ENCODE peak calls at places on chromosomes 5 and 9, in six cellular contexts. L is uterus, Q is HepG2, F is sigmoid colon, C is Peyer's patch, Z is endothelial cell of umbilical vein. E is an unnamed sample. For H3K27me3, the result is how much of the 10 kb centered on the place peaks cover.

GRCh38 chr5:66906021-66906420 is 290.6 kb downstream of the CD180 start:
- DNase-seq in L (no peak), Q (no peak), F (no peak), C (no peak), Z (no peak), E (no peak)

GRCh38 chr9:88950341-88951141 is 40.7 kb upstream of the S1PR3 start:
- DNase-seq in L (no peak), Q (peak), F (no peak), C (no peak), Z (peak), E (no peak)

GRCh38 chr9:5866276-5866675 is 24.4 kb upstream of the MLANA start:
- DNase-seq in L (no peak), Q (no peak), F (no peak), C (no peak), Z (no peak), E (no peak)

GRCh38 chr5:96975656-96976055 is 39.8 kb downstream of the LNPEP start:
- DNase-seq in L (no peak), Q (no peak), F (no peak), C (no peak), Z (no peak), E (no peak)

GRCh38 chr5:62043289-62044274 is 262.4 kb upstream of the KIF2A start:
- DNase-seq in L (no peak), Q (no peak), F (no peak), C (no peak), Z (no peak), E (no peak)

GRCh38 chr9:114314256-114314867 is 8.5 kb upstream of the ORM1 start:
- DNase-seq in L (peak), Q (no peak), F (no peak), C (peak), Z (no peak), E (no peak)

GRCh38 chr9:4422495-4422894 is 67.8 kb upstream of the SLC1A1 start:
- DNase-seq in L (no peak), Q (no peak), F (no peak), C (peak), Z (no peak), E (no peak)

GRCh38 chr5:171549259-171549658 is 129.8 kb downstream of the FGF18 start:
- DNase-seq in L (no peak), Q (no peak), F (no peak), C (no peak), Z (no peak), E (no peak)

GRCh38 chr9:135898634-135899407 is 8.5 kb downstream of the CAMSAP1 start:
- DNase-seq in L (no peak), Q (no peak), F (no peak), C (peak), Z (no peak), E (no peak)

GRCh38 chr5:66596791-66597757 is 881 bp downstream of the MAST4 start:
- DNase-seq in L (peak), Q (no peak), F (no peak), C (peak), Z (peak), E (peak)

GRCh38 chr5:167770461-167770860 is 521.0 kb upstream of the WWC1 start:
- DNase-seq in L (no peak), Q (no peak), F (no peak), C (no peak), Z (no peak), E (no peak)

GRCh38 chr9:87909310-87910041 is 8.3 kb upstream of the SPATA31C1 start:
- DNase-seq in L (no peak), Q (peak), F (no peak), C (peak), Z (no peak), E (no peak)

GRCh38 chr9:91207889-91208651 is 153.6 kb downstream of the AUH start:
- DNase-seq in L (no peak), Q (peak), F (no peak), C (no peak), Z (peak), E (no peak)

GRCh38 chr5:102341918-102342317 is 45.8 kb upstream of the SLCO4C1 start:
- DNase-seq in L (no peak), Q (no peak), F (no peak), C (no peak), Z (no peak), E (no peak)

GRCh38 chr9:1490341-1491115 is 440.4 kb downstream of the DMRT2 start:
- DNase-seq in L (no peak), Q (no peak), F (no peak), C (no peak), Z (no peak), E (no peak)

GRCh38 chr9:124861342-124862229 is at the start of the genes ARPC5L and RPL35:
- DNase-seq in L (peak), Q (peak), F (peak), C (peak), Z (peak), E (peak)
- TF ChIP-seq POLR2A in L (peak), Q (peak), F (peak), C (peak), Z (peak), E (peak)

GRCh38 chr5:140639093-140639821 is at the start of gene TMCO6:
- DNase-seq in L (peak), Q (peak), F (peak), C (peak), Z (peak), E (peak)
- TF ChIP-seq CTCF in L (peak), Q (peak), F (peak), C (peak), Z (peak), E (peak)

GRCh38 chr9:68711281-68711680 is 6.2 kb downstream of the PIP5K1B start:
- DNase-seq in L (no peak), Q (no peak), F (no peak), C (no peak), Z (no peak), E (no peak)
- H3K27me3 ChIP-seq in L (under half), Q (under half), F (under half), C (under half), Z (under half), E (under half)

DNA sequence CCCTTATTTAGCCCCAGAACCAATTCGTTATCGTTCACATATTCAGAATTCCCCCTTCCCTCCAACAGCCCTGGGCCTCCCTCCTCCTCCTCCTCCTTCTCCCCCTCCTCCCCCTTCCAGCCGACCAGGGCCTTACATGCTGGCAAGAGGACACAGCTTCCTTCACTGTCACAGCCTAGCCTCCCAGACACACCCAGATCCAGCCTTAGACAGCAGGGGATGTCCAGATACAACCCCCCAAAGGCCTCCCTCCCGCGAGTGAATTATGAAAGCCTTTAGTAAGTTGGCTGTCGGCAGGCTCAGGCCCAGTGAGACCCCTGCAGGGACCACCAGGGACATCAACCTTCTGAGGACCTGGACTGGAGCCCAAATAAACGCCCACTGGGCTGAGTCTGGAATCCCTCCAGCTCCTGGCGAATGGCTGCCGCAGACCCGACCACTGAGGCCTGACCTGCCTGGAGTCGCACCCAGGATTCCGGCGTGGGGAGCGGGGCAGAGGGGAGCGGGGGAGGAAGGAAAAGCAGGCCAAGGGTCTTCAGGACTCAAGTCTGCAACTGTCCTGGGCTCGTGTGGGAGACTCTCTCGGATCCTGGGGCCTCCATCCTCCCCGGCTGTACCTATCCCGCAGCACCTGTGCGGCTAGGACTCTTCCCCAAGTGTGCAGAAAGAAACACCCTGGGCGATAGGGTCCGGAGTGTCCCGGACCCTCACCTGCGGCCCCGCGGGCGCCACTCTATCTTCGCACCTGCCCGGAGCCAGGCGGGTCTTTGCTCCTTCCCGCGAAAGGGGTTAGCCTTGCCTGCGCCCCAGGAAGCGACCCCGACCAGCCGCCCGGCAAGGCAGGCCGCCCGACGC is 735 bp downstream of the SEPTIN8 start:
- DNase-seq in L (no peak), Q (peak), F (peak), C (peak), Z (peak), E (peak)
- TF ChIP-seq POLR2A in L (no peak), Q (no peak), F (no peak), C (peak), Z (peak), E (no peak)

GRCh38 chr9:123960366-123960765 is 30.4 kb upstream of the DENND1A start:
- DNase-seq in L (no peak), Q (no peak), F (no peak), C (no peak), Z (no peak), E (no peak)
- TF ChIP-seq CTCF in L (no peak), Q (no peak), F (no peak), C (no peak), Z (no peak), E (no peak)

GRCh38 chr5:178997191-178997590 is 2.1 kb upstream of the GRM6 start:
- DNase-seq in L (no peak), Q (no peak), F (no peak), C (no peak), Z (no peak), E (no peak)
- H3K27me3 ChIP-seq in L (under half), Q (under half), F (under half), C (under half), Z (under half), E (under half)

GRCh38 chr9:129777769-129778130 is 24.9 kb upstream of the PTGES start:
- DNase-seq in L (no peak), Q (no peak), F (no peak), C (no peak), Z (no peak), E (no peak)

GRCh38 chr9:129776566-129776937 is 23.7 kb upstream of the PTGES start:
- DNase-seq in L (peak), Q (no peak), F (no peak), C (no peak), Z (no peak), E (no peak)

GRCh38 chr9:129778469-129778868 is 24.5 kb upstream of the TOR1B start:
- DNase-seq in L (no peak), Q (no peak), F (no peak), C (no peak), Z (no peak), E (no peak)

GRCh38 chr9:129775443-129775842 is 22.6 kb upstream of the PTGES start:
- DNase-seq in L (no peak), Q (no peak), F (no peak), C (no peak), Z (no peak), E (no peak)

DNA sequence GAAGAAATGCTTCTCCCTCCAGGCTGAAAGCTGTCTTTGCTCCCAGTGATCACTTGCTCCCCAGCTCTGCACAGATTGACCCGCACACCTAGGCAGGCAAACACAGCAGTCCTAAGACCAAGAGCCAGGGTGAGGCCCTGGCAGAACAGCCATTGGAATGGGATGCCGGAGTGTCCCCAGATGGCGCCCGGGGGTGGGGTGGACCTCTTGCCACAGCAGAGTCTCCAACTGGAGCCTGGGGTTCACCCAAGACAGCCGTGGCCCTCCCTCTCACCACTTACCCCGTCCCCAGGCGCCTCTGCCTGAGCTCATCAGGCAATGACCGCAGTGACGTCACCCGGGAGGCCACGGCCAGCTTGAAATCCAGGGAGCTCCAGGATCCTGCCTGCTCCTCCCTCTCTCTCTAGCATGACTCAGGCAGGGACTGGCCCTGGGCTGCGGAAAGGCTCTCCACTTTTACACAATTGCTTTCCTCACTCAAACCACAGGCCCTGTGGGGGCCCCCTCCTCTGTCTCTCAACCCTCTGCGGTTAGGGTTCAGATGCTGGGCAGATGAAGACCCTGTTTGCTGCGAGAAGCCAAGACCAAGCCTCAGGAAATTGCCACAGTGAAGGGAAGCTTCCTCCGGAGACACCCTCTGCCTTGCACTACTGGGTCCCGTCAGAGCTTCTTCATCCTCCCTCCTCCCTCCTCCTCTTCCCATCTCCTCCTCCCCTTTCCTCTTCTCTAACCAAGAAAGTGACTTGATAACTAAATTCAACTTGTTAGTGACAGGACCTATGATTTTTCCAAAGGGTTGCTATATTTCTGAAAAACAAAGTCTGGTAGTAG is 24.3 kb upstream of the PTGES start:
- DNase-seq in L (peak), Q (peak), F (peak), C (peak), Z (peak), E (peak)
- TF ChIP-seq POLR2A in L (no peak), Q (no peak), F (no peak), C (no peak), Z (no peak), E (no peak)

GRCh38 chr9:32395483-32396216 is 11.2 kb downstream of the ACO1 start:
- DNase-seq in L (peak), Q (no peak), F (peak), C (no peak), Z (peak), E (no peak)
- TF ChIP-seq CTCF in L (no peak), Q (peak), F (no peak), C (no peak), Z (peak), E (no peak)

E was measured in prostate gland.